ENCODE peak calls at places on chromosomes 13 and 19, in nine cellular contexts. G is hepatocyte, H is heart right ventricle, M is WERI-Rb-1, P is fibroblast of pulmonary artery, X is SK-N-SH, Q is lung, S is colonic mucosa, E is spleen. Z is an unnamed sample.

GRCh38 chr13:112065867-112066623 is 904 bp upstream of the SOX1 start:
- DNase-seq in S (no peak), Q (no peak), P (no peak), G (no peak), E (peak; percentile 67), H (no peak), M (no peak), X (no peak), Z (no peak)

GRCh38 chr13:21336609-21337008 is 122.5 kb downstream of the ZDHHC20 start:
- DNase-seq in E (no peak), G (no peak), M (no peak), X (no peak), S (no peak), P (no peak), H (no peak), Q (no peak), Z (no peak)

GRCh38 chr19:51754106-51754505 is 2.4 kb upstream of the FPR1 start:
- DNase-seq in S (no peak), M (no peak), P (no peak), G (no peak), X (no peak), Q (no peak), E (no peak), H (no peak), Z (no peak)

GRCh38 chr13:25881946-25882574 is 169.8 kb downstream of the SHISA2 start:
- DNase-seq in H (no peak), P (no peak), Q (no peak), S (no peak), X (peak; percentile 64), M (peak; percentile 68), G (peak; percentile 39), E (no peak), Z (peak; percentile 86)

GRCh38 chr19:47435196-47435595 is 15.9 kb upstream of the MEIS3 start:
- DNase-seq in P (no peak), M (no peak), S (no peak), G (no peak), Q (no peak), H (no peak), E (no peak), X (no peak), Z (no peak)

GRCh38 chr13:35768551-35768950 is 292.1 kb upstream of the MAB21L1 start:
- DNase-seq in G (no peak), M (no peak), Q (no peak), X (no peak), S (no peak), E (no peak), H (no peak), P (peak; percentile 13), Z (peak; percentile 80)

GRCh38 chr19:33470040-33470330 is 51.6 kb downstream of the PEPD start:
- DNase-seq in X (no peak), Q (no peak), M (no peak), H (no peak), E (no peak), S (no peak), G (no peak), P (no peak), Z (no peak)

GRCh38 chr19:16571283-16571682 is 932 bp downstream of the SLC35E1 start:
- DNase-seq in H (no peak), Q (no peak), P (peak; percentile 18), X (no peak), E (no peak), M (no peak), S (no peak), G (no peak), Z (peak; percentile 63)

GRCh38 chr13:75645141-75645540 is 9.0 kb downstream of the LMO7 start:
- DNase-seq in P (no peak), Q (no peak), H (no peak), S (no peak), G (no peak), E (no peak), M (no peak), X (no peak), Z (peak; percentile 51)

GRCh38 chr19:57978586-57979289 is 4.4 kb upstream of the C19orf18 start:
- DNase-seq in X (no peak), G (no peak), M (no peak), H (no peak), E (no peak), Q (no peak), P (peak; percentile 11), S (no peak), Z (peak; percentile 9)

GRCh38 chr19:23415561-23416191 is 20.4 kb upstream of the ZNF91 start:
- DNase-seq in G (peak; percentile 78), P (peak; percentile 4), Q (peak; percentile 46), E (no peak), X (peak; percentile 86), S (peak; percentile 91), M (peak; percentile 87), H (peak; percentile 31), Z (peak; percentile 35)

GRCh38 chr19:57099199-57099661 is 20.6 kb upstream of the USP29 start:
- DNase-seq in M (peak; percentile 81), P (peak; percentile 30), E (peak; percentile 86), Q (peak; percentile 54), G (peak; percentile 10), S (peak; percentile 55), X (peak; percentile 87), H (peak; percentile 75), Z (peak; percentile 50)

GRCh38 chr13:46295531-46296464 is 84.1 kb downstream of the LRRC63 start:
- DNase-seq in X (no peak), E (no peak), M (no peak), Q (peak; percentile 45), S (no peak), H (no peak), G (no peak), P (peak; percentile 98), Z (peak; percentile 95)

GRCh38 chr19:41872384-41872774 is 4.7 kb upstream of the CD79A start:
- DNase-seq in H (no peak), P (no peak), M (no peak), X (no peak), G (no peak), Q (no peak), S (no peak), E (no peak), Z (no peak)

GRCh38 chr19:15265849-15266248 is 33.6 kb upstream of the EPHX3 start:
- DNase-seq in M (no peak), E (peak; percentile 83), S (peak; percentile 66), P (peak; percentile 98), X (peak; percentile 91), Q (peak; percentile 82), G (peak; percentile 67), H (peak; percentile 91), Z (peak; percentile 97)

GRCh38 chr13:77000475-77000874 is 8.6 kb downstream of the CLN5 start:
- DNase-seq in H (no peak), S (no peak), X (no peak), M (no peak), E (no peak), G (no peak), Q (no peak), P (peak; percentile 46), Z (no peak)

GRCh38 chr13:38228322-38228721 is 121.3 kb upstream of the UFM1 start:
- DNase-seq in S (no peak), X (no peak), H (no peak), G (no peak), M (no peak), E (no peak), Q (no peak), P (no peak), Z (no peak)
- H3K4me3 ChIP-seq in S (no peak overlapping the region), X (no peak overlapping the region), H (no peak overlapping the region), G (no peak overlapping the region), M (no peak overlapping the region), E (no peak overlapping the region), Q (no peak overlapping the region), P (no peak overlapping the region), Z (no peak overlapping the region)

GRCh38 chr19:44694184-44694579 is 4.8 kb upstream of the CEACAM16 start:
- DNase-seq in H (no peak), Q (no peak), G (no peak), X (no peak), E (no peak), M (no peak), S (no peak), P (no peak), Z (no peak)
- TF ChIP-seq CTCF in H (no peak), Q (no peak), G (peak; percentile 16), X (peak; percentile 50), E (no peak), M (peak; percentile 41), S (peak; percentile 23), P (peak; percentile 34), Z (peak; percentile 49)

GRCh38 chr19:484494-484893 is 11.8 kb upstream of the MADCAM1 start:
- DNase-seq in G (no peak), S (no peak), M (no peak), Q (no peak), P (no peak), E (no peak), X (no peak), H (no peak), Z (no peak)

GRCh38 chr19:483332-484072 is 12.8 kb upstream of the MADCAM1 start:
- DNase-seq in M (no peak), G (no peak), H (no peak), E (peak; percentile 36), Q (no peak), X (peak; percentile 14), S (no peak), P (no peak), Z (no peak)

GRCh38 chr19:485583-486236 is 10.6 kb upstream of the MADCAM1 start:
- DNase-seq in H (no peak), Q (no peak), P (no peak), X (peak; percentile 12), G (peak; percentile 74), S (no peak), M (no peak), E (no peak), Z (peak; percentile 52)

GRCh38 chr19:482186-483041 is 13.9 kb upstream of the MADCAM1 start:
- DNase-seq in S (no peak), E (peak; percentile 55), M (no peak), P (no peak), G (no peak), Q (no peak), H (no peak), X (peak; percentile 30), Z (no peak)

DNA sequence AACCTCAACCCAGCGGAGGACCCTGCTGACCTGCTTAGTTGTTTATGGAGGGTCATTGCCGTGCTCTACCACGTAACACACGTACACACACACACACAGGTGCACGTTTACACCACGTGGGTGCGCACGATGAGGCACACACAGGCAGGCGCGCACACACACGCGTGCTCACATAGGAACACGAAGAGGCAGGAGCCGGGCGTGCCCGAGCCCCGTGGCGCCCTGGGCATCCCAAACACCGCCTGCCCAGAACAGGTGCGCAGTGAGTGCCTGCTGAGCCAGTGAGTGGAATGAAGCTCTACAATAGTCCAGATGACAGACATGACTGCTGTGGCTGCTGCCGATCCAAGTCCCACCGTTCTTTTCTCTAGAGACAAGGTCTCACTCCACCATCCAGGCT is 11.2 kb upstream of the MADCAM1 start:
- DNase-seq in Q (no peak), S (no peak), G (no peak), X (no peak), H (no peak), E (no peak), M (no peak), P (no peak), Z (no peak)
- H3K4me3 ChIP-seq in Q (no peak overlapping the region), S (no peak overlapping the region), G (no peak overlapping the region), X (no peak overlapping the region), H (no peak overlapping the region), E (no peak overlapping the region), M (no peak overlapping the region), P (no peak overlapping the region), Z (no peak overlapping the region)

DNA sequence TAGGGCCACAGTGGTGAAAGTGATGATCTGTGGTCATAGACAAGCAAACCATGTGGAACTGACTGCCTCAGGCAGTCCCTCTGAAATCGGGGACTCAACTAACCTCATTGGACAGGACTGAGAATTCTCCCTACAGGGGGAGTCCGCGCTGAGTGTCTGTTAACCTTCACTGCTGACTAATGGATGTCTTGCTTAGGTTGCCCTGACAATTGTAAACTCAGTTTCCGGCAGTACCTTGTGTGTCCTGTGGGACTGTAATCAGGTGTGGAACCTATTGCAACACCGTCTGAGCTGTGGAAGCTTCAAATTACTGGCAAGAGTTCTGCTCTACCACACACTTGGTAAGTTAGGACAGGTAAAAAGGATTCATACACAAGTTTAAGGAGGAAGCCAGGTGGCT is 21.8 kb downstream of the ZNF77 start:
- DNase-seq in S (no peak), X (no peak), P (peak; percentile 18), H (no peak), Q (no peak), G (peak; percentile 39), M (no peak), E (no peak), Z (peak; percentile 35)
- TF ChIP-seq CTCF in S (no peak), X (no peak), P (no peak), H (no peak), Q (no peak), G (no peak), M (no peak), E (no peak), Z (no peak)